ENCODE peak calls at places on chromosomes 7 and 10, in six cellular contexts. C, L, Y, X, G and O are unnamed samples.

GRCh38 chr10:61642692-61643091 is 20.0 kb upstream of the CABCOCO1 start:
- DNase-seq in C (no peak), L (no peak), Y (no peak), X (peak; percentile 82), G (no peak), O (no peak)

GRCh38 chr7:47256016-47256415 is 325.9 kb downstream of the TNS3 start:
- DNase-seq in C (no peak), L (no peak), Y (no peak), X (no peak), G (no peak), O (no peak)

GRCh38 chr10:10755490-10755889 is 262.2 kb upstream of the CELF2 start:
- DNase-seq in C (no peak), L (no peak), Y (no peak), X (no peak), G (no peak), O (no peak)

GRCh38 chr10:63246361-63246760 is 113.2 kb downstream of the NRBF2 start:
- DNase-seq in C (no peak), L (no peak), Y (no peak), X (peak; percentile 55), G (no peak), O (no peak)

GRCh38 chr7:73941836-73942551 is 81.0 kb downstream of the TMEM270 start:
- DNase-seq in C (peak; percentile 5), L (no peak), Y (no peak), X (peak; percentile 18), G (peak; percentile 77), O (no peak)

GRCh38 chr7:10212664-10213063 is 761.0 kb upstream of the PHF14 start:
- DNase-seq in C (no peak), L (no peak), Y (no peak), X (no peak), G (no peak), O (no peak)

GRCh38 chr10:30897045-30897444 is 134.6 kb downstream of the ZNF438 start:
- DNase-seq in C (no peak), L (no peak), Y (no peak), X (no peak), G (no peak), O (no peak)

GRCh38 chr10:44756235-44756634 is 154.9 kb upstream of the TMEM72 start:
- DNase-seq in C (no peak), L (no peak), Y (no peak), X (peak; percentile 82), G (no peak), O (no peak)

GRCh38 chr10:32771217-32771616 is 186.8 kb downstream of the ITGB1 start:
- DNase-seq in C (no peak), L (no peak), Y (no peak), X (no peak), G (no peak), O (no peak)

GRCh38 chr7:27175005-27175625 is 995 bp upstream of the HOXA10 start:
- DNase-seq in C (no peak), L (no peak), Y (no peak), X (no peak), G (no peak), O (no peak)

GRCh38 chr10:79336739-79337138 is 10.5 kb upstream of the PPIF start:
- DNase-seq in C (no peak), L (no peak), Y (peak; percentile 48), X (no peak), G (no peak), O (no peak)

GRCh38 chr7:122887198-122887597 is 938 bp upstream of the CADPS2 start:
- DNase-seq in C (peak; percentile 66), L (peak; percentile 17), Y (peak; percentile 54), X (peak; percentile 16), G (peak; percentile 54), O (no peak)

GRCh38 chr10:109892087-109892486 is 31.2 kb downstream of the XPNPEP1 start:
- DNase-seq in C (no peak), L (no peak), Y (no peak), X (no peak), G (no peak), O (no peak)

GRCh38 chr7:139587535-139587934 is 64.0 kb downstream of the CLEC2L start:
- DNase-seq in C (no peak), L (no peak), Y (no peak), X (no peak), G (no peak), O (no peak)

GRCh38 chr7:96449094-96449493 is 127.2 kb upstream of the SLC25A13 start:
- DNase-seq in C (no peak), L (no peak), Y (no peak), X (no peak), G (no peak), O (no peak)

GRCh38 chr10:31977440-31978157 is 49.0 kb upstream of the ARHGAP12 start:
- DNase-seq in C (no peak), L (no peak), Y (no peak), X (peak; percentile 85), G (peak; percentile 68), O (no peak)

GRCh38 chr10:8052344-8052969 is 2.0 kb upstream of the GATA3 start:
- DNase-seq in C (no peak), L (no peak), Y (no peak), X (no peak), G (no peak), O (no peak)

GRCh38 chr7:156764016-156764669 is 123.6 kb downstream of the RNF32 start:
- DNase-seq in C (peak; percentile 68), L (peak; percentile 73), Y (peak; percentile 88), X (peak; percentile 78), G (peak; percentile 79), O (no peak)

GRCh38 chr7:56092789-56093531 is at the start of gene PHKG1:
- DNase-seq in C (peak; percentile 33), L (peak; percentile 33), Y (peak; percentile 60), X (peak; percentile 81), G (peak; percentile 58), O (no peak)

GRCh38 chr7:44767912-44768662 is 19.4 kb downstream of the ZMIZ2 start:
- DNase-seq in C (no peak), L (peak; percentile 61), Y (no peak), X (peak; percentile 77), G (no peak), O (no peak)

GRCh38 chr7:66330961-66331360 is 125.8 kb downstream of the TPST1 start:
- DNase-seq in C (no peak), L (no peak), Y (no peak), X (peak; percentile 52), G (no peak), O (no peak)

GRCh38 chr7:43891069-43891955 is 15.1 kb downstream of the URGCP start:
- DNase-seq in C (no peak), L (no peak), Y (no peak), X (no peak), G (no peak), O (no peak)

GRCh38 chr7:1992554-1992953 is 240.2 kb downstream of the MAD1L1 start:
- DNase-seq in C (no peak), L (no peak), Y (no peak), X (no peak), G (no peak), O (no peak)

DNA sequence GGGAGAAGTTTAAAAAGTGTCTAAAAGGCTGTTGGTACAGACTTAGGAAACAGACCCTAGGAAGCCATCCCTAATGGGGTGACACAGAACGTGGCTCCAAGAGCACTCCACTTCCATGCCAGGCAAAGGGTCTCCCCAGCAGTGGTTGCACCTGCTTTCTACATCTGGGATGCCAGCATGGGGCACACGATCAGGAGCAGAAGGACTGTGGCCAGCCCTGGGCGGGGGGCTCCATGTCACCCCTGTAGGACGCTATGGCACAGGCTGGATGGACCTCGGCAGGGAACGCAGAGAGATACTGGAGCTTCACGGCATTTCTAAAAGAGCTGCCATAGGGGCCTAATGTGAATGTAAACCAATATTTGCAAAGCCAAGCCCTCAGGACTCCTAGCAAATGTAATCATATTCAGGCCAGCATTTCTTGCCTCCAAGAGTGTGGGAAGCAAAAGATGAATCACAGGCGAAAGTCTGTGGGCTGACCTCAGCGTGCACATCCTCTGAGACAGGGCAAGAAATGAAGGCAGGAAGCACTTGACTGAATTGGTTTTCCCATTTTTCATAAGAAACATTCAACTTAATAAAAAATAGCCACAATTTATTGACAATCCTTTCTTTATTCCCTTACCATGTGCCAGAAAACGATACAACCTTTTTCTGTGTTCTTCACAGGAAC is 93.9 kb downstream of the ATXN7L1 start:
- DNase-seq in C (no peak), L (no peak), Y (no peak), X (peak; percentile 94), G (peak; percentile 53), O (no peak)
- TF ChIP-seq BHLHE40 in C (no peak), L (no peak), Y (no peak), X (peak; percentile 78), G (no peak), O (no peak)

GRCh38 chr7:12926236-12926635 is 238.8 kb downstream of the ARL4A start:
- DNase-seq in C (no peak), L (no peak), Y (no peak), X (no peak), G (no peak), O (no peak)
- TF ChIP-seq BHLHE40 in C (no peak), L (no peak), Y (no peak), X (no peak), G (no peak), O (no peak)

GRCh38 chr7:70486977-70487376 is 645.0 kb upstream of the GALNT17 start:
- DNase-seq in C (no peak), L (no peak), Y (no peak), X (no peak), G (no peak), O (no peak)

GRCh38 chr7:70492641-70493040 is 639.3 kb upstream of the GALNT17 start:
- DNase-seq in C (no peak), L (no peak), Y (no peak), X (no peak), G (no peak), O (no peak)

GRCh38 chr7:70494225-70494877 is 637.6 kb upstream of the GALNT17 start:
- DNase-seq in C (no peak), L (no peak), Y (no peak), X (no peak), G (no peak), O (no peak)

GRCh38 chr7:70487526-70488285 is 644.2 kb upstream of the GALNT17 start:
- DNase-seq in C (no peak), L (no peak), Y (no peak), X (no peak), G (no peak), O (no peak)

GRCh38 chr7:70489808-70490207 is 642.1 kb upstream of the GALNT17 start:
- DNase-seq in C (no peak), L (no peak), Y (no peak), X (no peak), G (no peak), O (no peak)
- TF ChIP-seq BHLHE40 in C (no peak), L (no peak), Y (no peak), X (no peak), G (no peak), O (no peak)

GRCh38 chr10:70381491-70382421 is 669 bp downstream of the LRRC20 start:
- DNase-seq in C (no peak), L (peak; percentile 72), Y (peak; percentile 16), X (peak; percentile 13), G (peak; percentile 25), O (no peak)
- TF ChIP-seq BHLHE40 in C (no peak), L (no peak), Y (no peak), X (no peak), G (no peak), O (peak; percentile 18)